ENCODE peak calls at places on chromosomes 13 and 19, in four cellular contexts. U is H1, D is K562, X is GM12878. R is an unnamed sample.
A peak's percentile ranks its signal among the peaks of the same experiment; 100 is the strongest.

GRCh38 chr13:110242615-110243014 is 64.3 kb downstream of the COL4A1 start:
- DNase-seq in U (no peak), D (no peak), X (no peak), R (no peak)

GRCh38 chr19:33434886-33435705 is 61.6 kb downstream of the CEBPG start:
- DNase-seq in U (no peak), D (no peak), X (no peak), R (no peak)

GRCh38 chr13:30216111-30216510 is 91.2 kb downstream of the KATNAL1 start:
- DNase-seq in U (no peak), D (no peak), X (no peak), R (no peak)

GRCh38 chr13:101425156-101425471 is 8.8 kb upstream of the NALCN start:
- DNase-seq in U (no peak), D (no peak), X (no peak), R (no peak)

GRCh38 chr13:94232161-94232560 is 247.3 kb downstream of the DCT start:
- DNase-seq in U (no peak), D (no peak), X (no peak), R (no peak)

GRCh38 chr19:42512130-42512636 is 16.1 kb downstream of the CEACAM1 start:
- DNase-seq in U (no peak), D (no peak), X (no peak), R (no peak)

GRCh38 chr19:41707871-41708371 is 505 bp upstream of the CEACAM5 start:
- DNase-seq in U (no peak), D (no peak), X (no peak), R (no peak)

GRCh38 chr19:23393121-23393520 is 2.1 kb downstream of the ZNF91 start:
- DNase-seq in U (no peak), D (no peak), X (no peak), R (no peak)

GRCh38 chr13:98796798-98797197 is 44.3 kb upstream of the SLC15A1 start:
- DNase-seq in U (no peak), D (peak; percentile 39), X (no peak), R (no peak)

GRCh38 chr13:100497394-100497793 is 91.2 kb downstream of the GGACT start:
- DNase-seq in U (no peak), D (no peak), X (no peak), R (no peak)

GRCh38 chr13:32446778-32447465 is 19.0 kb upstream of the N4BP2L1 start:
- DNase-seq in U (no peak), D (no peak), X (no peak), R (no peak)

GRCh38 chr19:50703915-50704548 is 15.6 kb downstream of the SHANK1 start:
- DNase-seq in U (no peak), D (peak; percentile 34), X (no peak), R (no peak)

GRCh38 chr13:110108348-110109139 is 198.4 kb downstream of the COL4A1 start:
- DNase-seq in U (peak; percentile 50), D (no peak), X (no peak), R (no peak)

GRCh38 chr13:36244073-36244472 is 29.7 kb upstream of the SOHLH2 start:
- DNase-seq in U (no peak), D (no peak), X (no peak), R (no peak)

GRCh38 chr13:83024226-83024625 is 858.0 kb downstream of the SLITRK1 start:
- DNase-seq in U (no peak), D (no peak), X (no peak), R (no peak)

GRCh38 chr13:24075137-24075975 is 85.2 kb upstream of the SPATA13 start:
- DNase-seq in U (no peak), D (no peak), X (no peak), R (no peak)

GRCh38 chr13:21576424-21576823 is 27.5 kb downstream of the MICU2 start:
- DNase-seq in U (no peak), D (peak; percentile 14), X (no peak), R (no peak)

GRCh38 chr13:44874886-44875630 is 114.2 kb downstream of the NUFIP1 start:
- DNase-seq in U (no peak), D (no peak), X (no peak), R (no peak)

GRCh38 chr13:50523307-50523706 is 320.2 kb downstream of the DLEU7 start:
- DNase-seq in U (no peak), D (no peak), X (no peak), R (no peak)

GRCh38 chr13:98089246-98089645 is 53.6 kb upstream of the FARP1 start:
- DNase-seq in U (no peak), D (no peak), X (no peak), R (no peak)

GRCh38 chr13:53206455-53206854 is 177.8 kb downstream of the OLFM4 start:
- DNase-seq in U (no peak), D (no peak), X (no peak), R (no peak)

GRCh38 chr13:79775830-79776229 is 294.9 kb downstream of the NDFIP2 start:
- DNase-seq in U (no peak), D (no peak), X (no peak), R (peak; percentile 12)

GRCh38 chr13:72864142-72865035 is 82.5 kb downstream of the PIBF1 start:
- DNase-seq in U (no peak), D (no peak), X (peak; percentile 21), R (no peak)

GRCh38 chr19:5147971-5148793 is 179.3 kb downstream of the KDM4B start:
- DNase-seq in U (no peak), D (no peak), X (no peak), R (no peak)

GRCh38 chr13:29702912-29703351 is 107.4 kb upstream of the SLC7A1 start:
- DNase-seq in U (peak; percentile 27), D (no peak), X (no peak), R (no peak)

GRCh38 chr19:38250821-38251563 is 5.2 kb downstream of the PPP1R14A start:
- DNase-seq in U (no peak), D (no peak), X (no peak), R (no peak)

GRCh38 chr19:40383668-40384248 is 6.2 kb downstream of the HIPK4 start:
- DNase-seq in U (no peak), D (no peak), X (no peak), R (no peak)

GRCh38 chr19:35856546-35857149 is at the start of gene KIRREL2:
- DNase-seq in U (no peak), D (peak; percentile 41), X (no peak), R (no peak)

DNA sequence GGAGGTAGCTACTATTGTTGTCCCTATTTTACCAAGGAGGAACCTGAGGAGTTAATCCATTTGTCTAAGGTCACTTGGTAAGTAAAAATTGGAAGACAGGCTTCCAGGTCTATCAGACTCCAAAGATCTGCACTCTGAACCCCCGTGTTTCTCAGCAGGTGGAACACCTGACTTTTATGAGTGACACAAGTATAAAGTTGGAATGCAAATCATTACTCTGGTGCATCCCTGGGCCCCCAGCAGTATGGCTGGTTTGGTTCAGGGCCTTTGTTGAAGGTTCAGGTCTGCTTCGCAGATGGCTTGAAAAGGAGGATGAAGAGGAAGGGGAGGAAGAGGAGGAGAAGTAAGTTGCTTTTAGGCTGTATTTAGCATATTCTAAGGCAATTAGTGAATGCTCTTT is 46.0 kb downstream of the RGCC start:
- DNase-seq in U (no peak), D (no peak), X (no peak), R (no peak)
- H3K27ac ChIP-seq in U (no peak overlapping the region), D (no peak overlapping the region), X (no peak overlapping the region), R (no peak overlapping the region)

GRCh38 chr19:56829586-56829985 is 10.9 kb downstream of the PEG3 start:
- DNase-seq in U (no peak), D (no peak), X (no peak), R (no peak)
- TF ChIP-seq SIN3A in U (no peak), D (no peak), X (no peak), R (no peak)

DNA sequence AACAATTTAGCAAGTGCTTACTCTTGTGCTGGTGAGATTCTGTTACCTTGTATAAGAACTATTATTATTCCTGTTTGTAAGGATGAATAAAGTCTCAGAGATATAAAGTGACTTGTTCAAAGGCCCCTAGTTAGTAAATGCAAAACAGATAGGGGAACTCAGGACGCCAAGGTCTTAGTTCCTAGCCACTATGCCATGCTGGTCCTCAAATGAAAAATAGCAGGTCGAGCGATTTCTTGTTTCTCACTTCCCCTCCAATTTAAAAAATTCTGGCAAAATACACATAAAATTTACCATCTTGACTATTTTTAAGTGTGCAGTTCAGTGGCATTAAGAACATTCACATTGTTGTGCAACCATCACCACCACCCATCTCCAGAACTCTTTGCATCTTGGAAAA is 1.1 kb downstream of the TECR start:
- DNase-seq in U (no peak), D (no peak), X (no peak), R (no peak)
- H3K4me3 ChIP-seq in U (no peak overlapping the region), D (peak overlapping the region; percentile 76), X (peak overlapping the region; percentile 79), R (peak overlapping the region; percentile 65)

GRCh38 chr19:4057913-4058695 is 8.6 kb downstream of the ZBTB7A start:
- DNase-seq in U (no peak), D (peak; percentile 82), X (no peak), R (no peak)
- H3K27ac ChIP-seq in U (peak overlapping the region; percentile 33), D (peak overlapping the region; percentile 88), X (peak overlapping the region; percentile 87), R (peak overlapping the region; percentile 77)

DNA sequence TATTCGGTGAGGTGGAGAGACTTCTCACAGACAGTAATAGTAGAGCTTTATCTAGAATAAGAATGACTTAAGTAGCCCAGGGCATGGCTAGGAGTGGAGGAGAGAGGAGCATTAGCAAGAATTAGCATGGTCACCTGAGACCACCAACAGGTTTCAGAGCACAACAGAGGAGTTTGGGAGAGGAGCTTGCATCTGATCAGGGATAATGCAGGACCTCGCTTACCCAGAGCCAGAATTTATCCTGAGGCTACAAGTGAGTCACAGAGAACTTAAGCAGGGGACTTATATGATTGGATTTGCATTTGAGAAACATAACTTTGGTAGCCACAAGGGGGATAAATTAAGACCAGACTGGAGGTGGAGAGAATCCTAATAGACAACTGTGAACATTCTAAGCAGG is 102.1 kb upstream of the FNDC3A start:
- DNase-seq in U (peak; percentile 47), D (no peak), X (no peak), R (no peak)
- TF ChIP-seq SIN3A in U (no peak), D (no peak), X (no peak), R (no peak)

DNA sequence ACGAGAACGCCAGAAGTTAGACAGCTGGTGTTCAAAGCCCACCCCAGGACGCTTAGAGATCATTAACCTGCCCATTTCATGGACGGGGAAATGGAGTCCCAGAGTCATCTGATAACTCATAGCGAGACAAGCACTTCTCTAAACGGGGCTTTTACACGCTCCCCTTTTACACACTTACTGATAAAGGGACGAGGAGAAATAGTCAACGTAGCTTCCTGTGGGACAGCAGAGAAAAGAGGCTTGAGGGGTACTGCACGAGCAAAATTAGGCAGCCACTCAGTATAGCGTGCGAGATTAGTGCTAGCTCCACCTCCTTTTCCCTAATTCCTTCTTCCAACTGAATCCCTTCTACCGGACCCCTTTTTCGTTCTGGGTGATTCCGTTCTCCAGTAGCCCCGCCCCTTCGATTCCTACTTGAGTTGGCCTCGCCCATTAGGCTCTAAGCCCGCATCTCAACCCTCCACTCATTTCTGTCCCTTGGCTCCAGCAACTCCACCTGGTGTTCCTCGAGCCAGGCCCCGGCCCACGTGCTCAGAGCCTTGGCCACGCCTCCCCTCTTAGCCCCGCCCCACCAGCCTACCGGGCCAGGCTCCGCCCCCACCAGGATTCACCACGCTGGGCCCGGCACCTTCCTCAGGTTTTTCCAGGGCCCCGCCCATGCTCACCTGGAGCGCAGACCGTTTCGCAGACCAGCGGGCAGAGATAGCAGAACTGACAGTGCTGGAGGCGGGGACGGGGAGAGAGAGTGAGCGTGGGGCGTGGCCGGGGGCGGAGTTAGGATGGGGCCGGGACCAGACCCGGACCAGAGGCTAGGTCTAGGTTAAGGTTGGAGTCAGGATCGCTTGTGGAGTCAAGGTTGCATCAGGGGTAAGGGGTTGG is 3.6 kb downstream of the HRC start:
- DNase-seq in U (peak; percentile 95), D (peak; percentile 86), X (no peak), R (peak; percentile 66)
- H3K4me3 ChIP-seq in U (peak overlapping the region; percentile 97), D (peak overlapping the region; percentile 54), X (no peak overlapping the region), R (peak overlapping the region; percentile 78)